ENCODE peak calls at places on chromosomes 13 and 19, in five cellular contexts. G is CD4-positive, CD25-positive, alpha-beta regulatory T cell; P is lower lobe of right lung; I is body of pancreas; E is mucosa of descending colon. M is an unnamed sample.

GRCh38 chr19:5228932-5229777 is 111.5 kb downstream of the PTPRS start:
- ATAC-seq in P (peak), I (no peak), G (no peak), E (peak), M (peak)

GRCh38 chr13:111559612-111560423 is 239.4 kb downstream of the TEX29 start:
- ATAC-seq in E (no peak), G (no peak), P (no peak), I (no peak), M (no peak)

GRCh38 chr13:36857273-36857672 is 38.3 kb downstream of the RFXAP start:
- ATAC-seq in P (no peak), G (no peak), E (peak), I (no peak), M (no peak)

GRCh38 chr13:55576389-55576788 is 1564.3 kb upstream of the PRR20A start:
- ATAC-seq in I (no peak), E (no peak), P (no peak), G (no peak), M (no peak)

GRCh38 chr19:54458648-54459281 is 4.8 kb downstream of the LENG9 start:
- ATAC-seq in P (no peak), E (no peak), I (no peak), G (no peak), M (no peak)

GRCh38 chr13:99013951-99014350 is 36.1 kb upstream of the DOCK9 start:
- ATAC-seq in I (no peak), E (no peak), G (no peak), P (no peak), M (no peak)

GRCh38 chr13:43698743-43699142 is 88.0 kb downstream of the ENOX1 start:
- ATAC-seq in P (no peak), G (no peak), E (peak), I (no peak), M (peak)

GRCh38 chr13:110263906-110264305 is 43.1 kb downstream of the COL4A1 start:
- ATAC-seq in G (no peak), P (peak), I (no peak), E (peak), M (peak)

GRCh38 chr13:73943965-73944233 is 190.3 kb downstream of the KLF12 start:
- ATAC-seq in E (no peak), I (no peak), P (no peak), G (no peak), M (no peak)

GRCh38 chr19:29804493-29804892 is 7.3 kb upstream of the CCNE1 start:
- ATAC-seq in I (no peak), P (no peak), G (no peak), E (no peak), M (no peak)

GRCh38 chr13:102033316-102033715 is 368.5 kb downstream of the FGF14 start:
- ATAC-seq in P (no peak), G (no peak), E (no peak), I (no peak), M (no peak)

GRCh38 chr13:106493569-106493968 is 41.9 kb downstream of the EFNB2 start:
- ATAC-seq in G (peak), E (peak), I (no peak), P (peak), M (peak)

GRCh38 chr19:6198896-6199239 is 63.4 kb downstream of the ACSBG2 start:
- ATAC-seq in I (no peak), E (no peak), G (no peak), P (no peak), M (no peak)

GRCh38 chr13:42986176-42986574 is 5.9 kb downstream of the EPSTI1 start:
- ATAC-seq in I (no peak), P (no peak), E (no peak), G (no peak), M (no peak)

GRCh38 chr19:45424191-45425058 is 708 bp upstream of the ERCC1 start:
- ATAC-seq in P (peak), E (peak), I (peak), G (peak), M (peak)

GRCh38 chr13:50425772-50426171 is 410.5 kb downstream of the KCNRG start:
- ATAC-seq in P (no peak), E (no peak), G (no peak), I (no peak), M (no peak)

GRCh38 chr19:44356383-44357111 is at the start of gene ZNF112:
- ATAC-seq in P (peak), G (no peak), E (peak), I (peak), M (peak)

GRCh38 chr13:74765955-74766354 is 631.8 kb upstream of the KLF12 start:
- ATAC-seq in I (no peak), G (no peak), P (no peak), E (no peak), M (no peak)

GRCh38 chr13:37959284-37959683 is 89.7 kb upstream of the TRPC4 start:
- ATAC-seq in P (no peak), I (no peak), G (no peak), E (no peak), M (no peak)

GRCh38 chr13:105936816-105937215 is 598.6 kb downstream of the EFNB2 start:
- ATAC-seq in P (no peak), E (no peak), G (no peak), I (no peak), M (no peak)

GRCh38 chr13:38366954-38367645 is 17.4 kb downstream of the UFM1 start:
- ATAC-seq in I (no peak), P (no peak), E (no peak), G (no peak), M (no peak)

GRCh38 chr19:3033595-3034193 is 4.6 kb upstream of the TLE2 start:
- ATAC-seq in P (no peak), I (no peak), G (no peak), E (no peak), M (no peak)

GRCh38 chr13:51844862-51845573 is at the start of gene TMEM272:
- ATAC-seq in I (peak), E (peak), P (peak), G (peak), M (peak)

GRCh38 chr13:112748947-112749346 is 59.1 kb downstream of the ATP11A start:
- ATAC-seq in P (peak), I (peak), E (peak), G (no peak), M (peak)

GRCh38 chr19:9885077-9885552 is 50.0 kb downstream of the PIN1 start:
- ATAC-seq in G (no peak), P (no peak), E (no peak), I (no peak), M (peak)

GRCh38 chr19:3543150-3544053 is 4.4 kb downstream of the TEKTIP1 start:
- ATAC-seq in I (no peak), G (no peak), P (no peak), E (no peak), M (no peak)

GRCh38 chr13:32300920-32301319 is 14.2 kb downstream of the ZAR1L start:
- ATAC-seq in E (no peak), I (no peak), G (no peak), P (no peak), M (no peak)

GRCh38 chr19:13974073-13974472 is 21.8 kb downstream of the DCAF15 start:
- ATAC-seq in I (no peak), E (peak), G (peak), P (peak), M (no peak)

GRCh38 chr13:84677836-84678235 is 795.6 kb upstream of the SLITRK1 start:
- ATAC-seq in I (no peak), E (no peak), P (no peak), G (no peak), M (no peak)

GRCh38 chr13:72754111-72754510 is 26.4 kb downstream of the BORA start:
- ATAC-seq in G (no peak), P (no peak), I (no peak), E (no peak), M (no peak)

GRCh38 chr19:38850976-38851621 is 1.3 kb upstream of the HNRNPL start:
- ATAC-seq in G (no peak), E (no peak), I (no peak), P (no peak), M (no peak)

GRCh38 chr19:45311640-45312039 is 11.0 kb downstream of the CKM start:
- ATAC-seq in P (peak), I (no peak), E (no peak), G (no peak), M (no peak)

GRCh38 chr19:43634516-43634876 is 5.2 kb downstream of the CADM4 start:
- ATAC-seq in E (no peak), I (no peak), G (no peak), P (no peak), M (no peak)

GRCh38 chr13:21901772-21902708 is 231.2 kb downstream of the FGF9 start:
- ATAC-seq in P (peak), E (peak), G (no peak), I (no peak), M (peak)

DNA sequence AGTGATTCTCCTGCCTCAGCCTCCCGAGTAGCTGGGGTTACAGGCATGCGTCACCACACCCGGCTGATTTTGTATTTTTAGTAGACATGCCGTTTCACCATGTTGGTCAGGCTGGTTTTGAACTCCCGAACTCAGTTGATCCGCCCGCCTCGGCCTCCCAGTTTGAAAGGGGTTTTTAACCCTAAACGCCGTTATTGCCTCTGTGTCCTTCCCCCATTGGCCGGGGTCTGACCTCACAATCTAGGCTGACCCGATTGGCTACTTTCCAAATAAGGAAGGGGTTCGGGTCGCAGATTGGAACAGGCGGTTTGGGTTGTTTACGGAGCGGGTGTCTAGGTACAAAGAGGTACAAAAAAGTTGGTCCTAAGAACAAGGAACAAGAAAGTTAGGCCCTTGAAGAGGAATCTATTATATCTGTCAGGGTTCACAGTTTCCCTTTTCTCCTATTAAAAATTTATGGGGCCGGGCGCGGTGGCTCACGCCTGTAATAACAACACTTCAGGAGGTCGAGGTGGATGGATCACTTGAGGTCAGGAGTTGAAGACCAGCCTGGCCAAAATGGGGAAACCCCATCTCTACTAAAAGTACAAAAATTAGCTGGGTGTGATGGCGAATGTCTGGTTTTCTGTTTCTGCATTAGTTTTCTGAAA is 1.0 kb downstream of the ZNF253 start:
- ATAC-seq in E (no peak), P (peak), I (no peak), G (no peak), M (no peak)
- H3K4me3 ChIP-seq in E (peak), P (peak), I (peak), G (peak), M (peak)

GRCh38 chr19:55476100-55476775 is at the start of gene ZNF628:
- ATAC-seq in I (peak), E (peak), P (peak), G (peak), M (peak)
- H3K4me3 ChIP-seq in I (peak), E (peak), P (peak), G (peak), M (peak)

DNA sequence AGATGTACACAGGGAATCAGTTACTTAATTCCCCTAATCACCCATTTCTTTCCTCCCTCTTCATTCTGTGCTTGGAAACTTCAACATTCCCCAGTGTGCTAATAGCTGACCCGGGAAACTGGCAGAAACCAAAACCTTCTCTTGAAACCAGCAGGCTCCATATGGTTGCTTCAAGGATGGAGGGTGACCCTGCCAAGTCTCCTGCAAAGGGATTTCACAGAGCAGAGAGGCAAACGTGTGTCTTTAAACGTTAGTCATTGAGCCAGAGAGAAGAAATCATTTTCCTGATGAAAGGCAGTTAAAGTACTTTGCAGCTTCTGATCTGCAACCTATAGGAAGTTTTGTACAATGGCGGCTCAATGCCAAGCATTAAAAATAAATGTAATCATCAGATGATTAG is 220.9 kb downstream of the POU4F1 start:
- ATAC-seq in G (no peak), P (no peak), E (no peak), I (no peak), M (no peak)
- H3K4me3 ChIP-seq in G (no peak), P (no peak), E (no peak), I (no peak), M (no peak)

DNA sequence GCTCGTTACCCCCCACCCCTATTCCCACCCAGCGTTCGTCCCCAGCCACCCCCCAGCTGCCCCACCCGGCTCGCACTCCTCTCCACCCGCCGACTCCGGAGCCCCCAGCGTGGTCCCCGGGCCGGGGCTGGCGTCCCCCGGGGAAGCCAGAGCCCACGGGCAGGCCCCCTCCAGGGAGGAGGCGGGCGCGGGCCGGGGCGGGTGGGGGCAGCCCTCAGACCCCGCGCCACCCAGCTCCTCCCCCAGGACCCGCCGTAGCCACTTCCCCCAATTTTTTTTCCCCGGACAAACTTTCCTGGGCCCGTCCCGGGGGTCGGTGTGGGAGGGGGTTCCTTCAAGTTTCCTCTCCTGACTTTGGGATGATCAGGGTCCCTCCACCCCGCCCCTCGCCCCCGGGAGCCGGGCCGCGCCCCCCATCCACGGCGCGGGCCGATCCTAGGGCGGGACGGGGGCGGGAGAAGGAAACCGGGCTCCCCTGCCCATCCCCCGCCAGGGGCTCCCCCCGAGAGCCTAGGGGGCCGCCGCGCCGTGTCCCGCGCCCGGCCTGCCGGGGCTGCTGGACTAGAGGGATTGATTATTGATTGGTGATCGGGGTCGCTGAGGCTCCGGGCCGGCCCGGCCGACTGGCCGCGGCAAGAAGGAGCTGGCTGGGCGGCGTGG is 927 bp upstream of the TSHZ3 start:
- ATAC-seq in I (peak), G (no peak), E (peak), P (peak), M (peak)
- H3K4me3 ChIP-seq in I (peak), G (no peak), E (peak), P (peak), M (peak)

GRCh38 chr19:40906512-40906911 is 24.5 kb upstream of the CYP2A7 start:
- ATAC-seq in G (no peak), I (no peak), E (no peak), P (no peak), M (no peak)

GRCh38 chr19:40907968-40908735 is 26.1 kb upstream of the CYP2A7 start:
- ATAC-seq in G (no peak), P (peak), E (peak), I (peak), M (no peak)

GRCh38 chr19:40908981-40909380 is 26.9 kb upstream of the CYP2A7 start:
- ATAC-seq in G (no peak), E (peak), P (no peak), I (peak), M (no peak)
- H3K4me3 ChIP-seq in G (peak), E (no peak), P (no peak), I (no peak), M (no peak)

GRCh38 chr19:15502264-15502663 is 6.1 kb upstream of the CYP4F22 start:
- ATAC-seq in E (no peak), G (no peak), I (no peak), P (no peak), M (no peak)

GRCh38 chr19:15507068-15508034 is 974 bp upstream of the CYP4F22 start:
- ATAC-seq in G (no peak), P (no peak), E (no peak), I (no peak), M (no peak)

GRCh38 chr19:15501596-15501995 is 6.7 kb upstream of the CYP4F22 start:
- ATAC-seq in E (no peak), I (no peak), P (no peak), G (no peak), M (no peak)

GRCh38 chr19:15508035-15508710 is at the start of gene CYP4F22:
- ATAC-seq in P (no peak), I (no peak), E (peak), G (no peak), M (no peak)

GRCh38 chr19:15506074-15506565 is 2.2 kb upstream of the CYP4F22 start:
- ATAC-seq in P (no peak), E (no peak), I (no peak), G (no peak), M (no peak)
- H3K4me3 ChIP-seq in P (no peak), E (no peak), I (no peak), G (no peak), M (no peak)

GRCh38 chr19:17988161-17988560 is 19.8 kb upstream of the ARRDC2 start:
- ATAC-seq in G (no peak), I (no peak), P (no peak), E (no peak), M (no peak)
- H3K4me3 ChIP-seq in G (no peak), I (no peak), P (no peak), E (no peak), M (no peak)

GRCh38 chr19:17686027-17686511 is 2.1 kb downstream of the UNC13A start:
- ATAC-seq in P (peak), G (no peak), E (no peak), I (no peak), M (no peak)
- H3K4me3 ChIP-seq in P (peak), G (no peak), E (no peak), I (no peak), M (peak)

GRCh38 chr13:27960362-27961226 is 8.5 kb downstream of the CDX2 start:
- ATAC-seq in P (peak), G (no peak), E (peak), I (peak), M (peak)
- H3K4me3 ChIP-seq in P (peak), G (no peak), E (no peak), I (peak), M (peak)

M was measured in gastroesophageal sphincter.